ENCODE peak calls at places on chromosome 12, in five cellular contexts. S, B, H, T and G are unnamed samples.

GRCh38 chr12:100027671-100028070 is 42.9 kb upstream of the ANKS1B start:
- DNase-seq in T (no peak), S (no peak), B (no peak), H (no peak), G (no peak)

GRCh38 chr12:6843118-6843902 is 2.6 kb downstream of the GNB3 start:
- DNase-seq in H (no peak), S (no peak), T (no peak), B (peak; percentile 73), G (no peak)

GRCh38 chr12:132827763-132828703 is 636 bp downstream of the GOLGA3 start:
- DNase-seq in T (no peak), H (no peak), B (peak; percentile 68), S (peak; percentile 41), G (peak; percentile 85)

GRCh38 chr12:131905081-131905639 is 10.7 kb downstream of the ULK1 start:
- DNase-seq in S (no peak), B (no peak), T (no peak), H (no peak), G (peak; percentile 67)

GRCh38 chr12:74412607-74413230 is 124.9 kb upstream of the ATXN7L3B start:
- DNase-seq in H (no peak), B (no peak), T (peak; percentile 37), S (no peak), G (no peak)

GRCh38 chr12:22935090-22935489 is 310.1 kb downstream of the ETNK1 start:
- DNase-seq in B (no peak), T (no peak), H (no peak), S (peak; percentile 28), G (no peak)

GRCh38 chr12:20274008-20274407 is 94.3 kb upstream of the PDE3A start:
- DNase-seq in B (no peak), H (no peak), T (no peak), S (no peak), G (no peak)

GRCh38 chr12:85644508-85644907 is 191.7 kb downstream of the RASSF9 start:
- DNase-seq in H (no peak), B (no peak), T (no peak), S (no peak), G (no peak)

GRCh38 chr12:80877706-80878384 is 59.9 kb downstream of the LIN7A start:
- DNase-seq in T (no peak), S (no peak), H (no peak), B (no peak), G (no peak)

GRCh38 chr12:80763874-80764273 is 47.2 kb downstream of the MYF5 start:
- DNase-seq in S (no peak), B (no peak), H (no peak), T (peak; percentile 65), G (no peak)

GRCh38 chr12:110661337-110661972 is 27.5 kb downstream of the HVCN1 start:
- DNase-seq in T (no peak), B (peak; percentile 52), H (no peak), S (no peak), G (peak; percentile 76)

GRCh38 chr12:85280138-85280983 is at the start of gene ALX1:
- DNase-seq in B (peak; percentile 73), T (peak; percentile 68), H (no peak), S (no peak), G (peak; percentile 81)

GRCh38 chr12:2051700-2052625 is 824 bp upstream of the CACNA1C start:
- DNase-seq in T (no peak), H (no peak), S (no peak), B (no peak), G (no peak)

GRCh38 chr12:55659486-55660385 is 23.0 kb downstream of the OR10P1 start:
- DNase-seq in H (no peak), S (peak; percentile 54), B (no peak), T (no peak), G (no peak)

GRCh38 chr12:24661657-24662096 is 287.2 kb downstream of the BCAT1 start:
- DNase-seq in B (no peak), S (peak; percentile 49), H (no peak), T (no peak), G (peak; percentile 89)

GRCh38 chr12:47882796-47883546 is 21.8 kb downstream of the VDR start:
- DNase-seq in B (no peak), S (no peak), T (no peak), H (no peak), G (no peak)

GRCh38 chr12:49637401-49637800 is 14.0 kb downstream of the PRPF40B start:
- DNase-seq in S (peak; percentile 23), B (peak; percentile 89), H (no peak), T (no peak), G (peak; percentile 65)

GRCh38 chr12:54294152-54294913 is 6.5 kb downstream of the NFE2 start:
- DNase-seq in B (peak; percentile 86), T (peak; percentile 48), S (peak; percentile 40), H (no peak), G (no peak)

GRCh38 chr12:75438052-75438754 is 42.4 kb upstream of the GLIPR1 start:
- DNase-seq in T (no peak), H (no peak), S (no peak), B (no peak), G (no peak)

GRCh38 chr12:68972570-68972969 is 39.6 kb upstream of the CPM start:
- DNase-seq in T (no peak), H (no peak), S (no peak), B (no peak), G (no peak)

GRCh38 chr12:92608418-92609091 is 94.2 kb upstream of the PLEKHG7 start:
- DNase-seq in S (no peak), H (no peak), B (peak; percentile 20), T (peak; percentile 16), G (no peak)

GRCh38 chr12:69000540-69001243 is 67.7 kb upstream of the CPM start:
- DNase-seq in B (peak; percentile 9), T (no peak), S (no peak), H (no peak), G (no peak)

GRCh38 chr12:114661245-114661644 is 22.7 kb downstream of the TBX3 start:
- DNase-seq in S (no peak), H (no peak), B (no peak), T (no peak), G (no peak)

GRCh38 chr12:14769837-14770494 is 33.3 kb downstream of the WBP11 start:
- DNase-seq in B (peak; percentile 86), T (peak; percentile 75), H (peak; percentile 75), S (peak; percentile 80), G (peak; percentile 94)

GRCh38 chr12:124681779-124682391 is 114.5 kb upstream of the NCOR2 start:
- DNase-seq in S (peak; percentile 86), B (no peak), T (no peak), H (no peak), G (peak; percentile 62)

GRCh38 chr12:45730842-45731336 is 1.4 kb downstream of the ARID2 start:
- DNase-seq in H (no peak), B (no peak), T (no peak), S (no peak), G (no peak)

GRCh38 chr12:86264451-86265328 is 8.5 kb upstream of the MGAT4C start:
- DNase-seq in S (peak; percentile 11), H (no peak), T (peak; percentile 85), B (peak; percentile 76), G (peak; percentile 75)

GRCh38 chr12:65778268-65779090 is 45.8 kb upstream of the HMGA2 start:
- DNase-seq in T (no peak), H (no peak), B (no peak), S (no peak), G (no peak)